ENCODE peak calls at places on chromosomes 2 and 18, in six cellular contexts. A, X, B, E, L and U are unnamed samples.

GRCh38 chr2:240597054-240597418 is 10.5 kb downstream of the CAPN10 start:
- DNase-seq in A (no peak), X (no peak), B (no peak), E (no peak), L (no peak), U (no peak)

GRCh38 chr2:229519655-229520054 is 194.7 kb downstream of the DNER start:
- DNase-seq in A (no peak), X (no peak), B (no peak), E (no peak), L (no peak), U (no peak)

GRCh38 chr18:76496200-76496890 is 1.3 kb upstream of the ZNF516 start:
- DNase-seq in A (peak), X (peak), B (no peak), E (peak), L (no peak), U (peak)

GRCh38 chr2:157312866-157313486 is 12.6 kb downstream of the ERMN start:
- DNase-seq in A (no peak), X (no peak), B (no peak), E (no peak), L (no peak), U (no peak)

GRCh38 chr2:29786361-29786760 is 135.0 kb downstream of the ALK start:
- DNase-seq in A (no peak), X (no peak), B (no peak), E (no peak), L (no peak), U (no peak)

GRCh38 chr2:230714122-230714453 is 1.4 kb downstream of the CAB39 start:
- DNase-seq in A (no peak), X (no peak), B (no peak), E (peak), L (no peak), U (peak)

GRCh38 chr18:59446012-59446411 is 86.9 kb upstream of the LMAN1 start:
- DNase-seq in A (no peak), X (no peak), B (no peak), E (no peak), L (no peak), U (peak)

GRCh38 chr2:205865794-205866490 is 183.6 kb downstream of the NRP2 start:
- DNase-seq in A (no peak), X (peak), B (no peak), E (no peak), L (no peak), U (no peak)

GRCh38 chr2:228763600-228763999 is 507.5 kb downstream of the PID1 start:
- DNase-seq in A (no peak), X (no peak), B (no peak), E (no peak), L (no peak), U (no peak)

GRCh38 chr2:205758051-205758450 is 75.8 kb downstream of the NRP2 start:
- DNase-seq in A (no peak), X (no peak), B (no peak), E (no peak), L (no peak), U (no peak)

GRCh38 chr2:172588931-172589330 is 33.0 kb downstream of the PDK1 start:
- DNase-seq in A (no peak), X (no peak), B (no peak), E (no peak), L (no peak), U (no peak)

GRCh38 chr2:45274190-45274926 is 265.1 kb upstream of the SIX2 start:
- DNase-seq in A (no peak), X (no peak), B (no peak), E (peak), L (no peak), U (no peak)

GRCh38 chr2:217833439-217833838 is 169.4 kb downstream of the TNS1 start:
- DNase-seq in A (no peak), X (no peak), B (no peak), E (no peak), L (no peak), U (no peak)

GRCh38 chr2:236172866-236173733 is 4.9 kb upstream of the GBX2 start:
- DNase-seq in A (no peak), X (peak), B (no peak), E (peak), L (no peak), U (no peak)

GRCh38 chr2:138071720-138072719 is 107.7 kb downstream of the HNMT start:
- DNase-seq in A (no peak), X (no peak), B (no peak), E (peak), L (no peak), U (no peak)

GRCh38 chr18:48230459-48231113 is 178.6 kb downstream of the ZBTB7C start:
- DNase-seq in A (peak), X (peak), B (no peak), E (peak), L (peak), U (peak)

GRCh38 chr2:10541081-10541480 is 93.0 kb upstream of the ODC1 start:
- DNase-seq in A (no peak), X (no peak), B (no peak), E (no peak), L (no peak), U (no peak)

GRCh38 chr2:138373993-138374408 is 127.6 kb upstream of the SPOPL start:
- DNase-seq in A (peak), X (peak), B (peak), E (peak), L (no peak), U (peak)

GRCh38 chr2:234425923-234426603 is 70.8 kb downstream of the ARL4C start:
- DNase-seq in A (no peak), X (no peak), B (peak), E (no peak), L (no peak), U (peak)

GRCh38 chr2:46136481-46136880 is 160.7 kb upstream of the EPAS1 start:
- DNase-seq in A (no peak), X (no peak), B (no peak), E (no peak), L (no peak), U (no peak)

GRCh38 chr2:160411167-160411566 is 82.4 kb downstream of the RBMS1 start:
- DNase-seq in A (no peak), X (no peak), B (no peak), E (no peak), L (no peak), U (peak)

GRCh38 chr2:98521266-98521665 is 76.6 kb downstream of the INPP4A start:
- DNase-seq in A (no peak), X (no peak), B (no peak), E (no peak), L (no peak), U (no peak)

GRCh38 chr2:160730296-160730995 is 236.8 kb upstream of the RBMS1 start:
- DNase-seq in A (no peak), X (no peak), B (no peak), E (no peak), L (no peak), U (no peak)

GRCh38 chr2:36507408-36507812 is 90.6 kb downstream of the FEZ2 start:
- DNase-seq in A (peak), X (peak), B (no peak), E (peak), L (peak), U (peak)

GRCh38 chr2:147696426-147696825 is 148.4 kb upstream of the ACVR2A start:
- DNase-seq in A (no peak), X (no peak), B (no peak), E (no peak), L (no peak), U (no peak)

GRCh38 chr2:167069855-167070254 is 181.6 kb downstream of the XIRP2 start:
- DNase-seq in A (no peak), X (no peak), B (no peak), E (no peak), L (no peak), U (no peak)

GRCh38 chr2:120602251-120602650 is 133.4 kb upstream of the GLI2 start:
- DNase-seq in A (no peak), X (no peak), B (no peak), E (no peak), L (no peak), U (no peak)

GRCh38 chr18:70523798-70524182 is 234.9 kb downstream of the SOCS6 start:
- DNase-seq in A (no peak), X (no peak), B (no peak), E (peak), L (no peak), U (no peak)

GRCh38 chr2:39202639-39203369 is 41.0 kb downstream of the CDKL4 start:
- DNase-seq in A (no peak), X (no peak), B (no peak), E (no peak), L (peak), U (no peak)

GRCh38 chr2:96527052-96527964 is 9.2 kb upstream of the ARID5A start:
- DNase-seq in A (no peak), X (peak), B (no peak), E (no peak), L (no peak), U (no peak)

GRCh38 chr2:154720642-154721041 is 22.1 kb downstream of the KCNJ3 start:
- DNase-seq in A (no peak), X (no peak), B (no peak), E (no peak), L (no peak), U (no peak)

GRCh38 chr2:236717120-236717519 is 147.5 kb downstream of the ACKR3 start:
- DNase-seq in A (no peak), X (no peak), B (no peak), E (no peak), L (no peak), U (no peak)

GRCh38 chr2:55099878-55100820 is 49.9 kb upstream of the RTN4 start:
- DNase-seq in A (no peak), X (no peak), B (no peak), E (no peak), L (no peak), U (no peak)

GRCh38 chr2:164911832-164912231 is 43.5 kb downstream of the SLC38A11 start:
- DNase-seq in A (no peak), X (no peak), B (no peak), E (peak), L (no peak), U (no peak)

GRCh38 chr2:20470211-20470610 is 23.3 kb downstream of the RHOB start:
- DNase-seq in A (no peak), X (no peak), B (no peak), E (no peak), L (no peak), U (no peak)

GRCh38 chr2:219430633-219431615 is 3.7 kb upstream of the SPEG start:
- DNase-seq in A (no peak), X (peak), B (no peak), E (peak), L (no peak), U (no peak)
- TF ChIP-seq POLR2AphosphoS5 in A (no peak), X (no peak), B (no peak), E (no peak), L (no peak), U (no peak)

GRCh38 chr2:144071461-144071860 is 448.5 kb downstream of the ZEB2 start:
- DNase-seq in A (no peak), X (no peak), B (no peak), E (peak), L (no peak), U (no peak)
- TF ChIP-seq CTCF in A (peak), X (no peak), B (no peak), E (peak), L (no peak), U (no peak)

GRCh38 chr2:11914455-11914854 is 168.0 kb downstream of the LPIN1 start:
- DNase-seq in A (no peak), X (no peak), B (no peak), E (no peak), L (no peak), U (peak)
- TF ChIP-seq GABPA in A (no peak), X (no peak), B (no peak), E (no peak), L (no peak), U (no peak)

GRCh38 chr2:223712642-223713041 is 110.5 kb upstream of the SCG2 start:
- DNase-seq in A (no peak), X (no peak), B (no peak), E (no peak), L (no peak), U (no peak)
- TF ChIP-seq POLR2AphosphoS5 in A (no peak), X (no peak), B (no peak), E (no peak), L (no peak), U (no peak)